ENCODE peak calls at places on chromosomes 6 and 20, in seven cellular contexts. Q, P, H, S, U, F and C are unnamed samples.

GRCh38 chr6:105545947-105546710 is 143.2 kb upstream of the PREP start:
- DNase-seq in H (no peak), Q (no peak), U (no peak), P (peak; percentile 89), F (no peak), S (no peak), C (no peak)

GRCh38 chr6:130189691-130190459 is 32.9 kb downstream of the SAMD3 start:
- DNase-seq in Q (no peak), U (no peak), S (no peak), P (no peak), H (no peak), F (no peak), C (no peak)

GRCh38 chr20:23507346-23507745 is 16.4 kb downstream of the CST8 start:
- DNase-seq in F (no peak), S (peak; percentile 66), P (no peak), U (no peak), H (no peak), Q (no peak), C (no peak)

GRCh38 chr6:88815491-88815890 is 147.9 kb downstream of the RNGTT start:
- DNase-seq in Q (no peak), U (no peak), H (no peak), F (no peak), P (no peak), S (no peak), C (no peak)

GRCh38 chr6:79706527-79706926 is 75.4 kb downstream of the SH3BGRL2 start:
- DNase-seq in F (no peak), H (no peak), S (no peak), U (no peak), P (no peak), Q (no peak), C (no peak)

GRCh38 chr20:63055575-63056235 is 48.9 kb upstream of the BHLHE23 start:
- DNase-seq in P (no peak), U (no peak), S (no peak), F (peak; percentile 7), Q (no peak), H (no peak), C (peak; percentile 78)

GRCh38 chr20:15902493-15902892 is 670.8 kb downstream of the KIF16B start:
- DNase-seq in Q (no peak), H (no peak), F (no peak), P (no peak), S (peak; percentile 64), U (no peak), C (no peak)

GRCh38 chr20:1266167-1266973 is at the start of gene SNPH:
- DNase-seq in H (peak; percentile 80), Q (peak; percentile 47), P (peak; percentile 83), S (peak; percentile 69), U (peak; percentile 63), F (peak; percentile 81), C (no peak)

GRCh38 chr6:169803291-169803811 is 51.9 kb downstream of the ERMARD start:
- DNase-seq in Q (no peak), H (no peak), U (no peak), P (no peak), F (no peak), S (no peak), C (no peak)

GRCh38 chr6:45658396-45658795 is 280.7 kb upstream of the SUPT3H start:
- DNase-seq in F (no peak), U (no peak), P (no peak), S (no peak), Q (no peak), H (no peak), C (no peak)

GRCh38 chr6:103105686-103106085 is 1712.2 kb downstream of the GRIK2 start:
- DNase-seq in H (no peak), S (peak; percentile 42), F (no peak), Q (no peak), P (no peak), U (no peak), C (no peak)

GRCh38 chr6:41370488-41371111 is 35.2 kb downstream of the NCR2 start:
- DNase-seq in S (peak; percentile 80), F (no peak), P (no peak), Q (no peak), H (no peak), U (no peak), C (no peak)

GRCh38 chr6:34132082-34132357 is 13.9 kb downstream of the GRM4 start:
- DNase-seq in P (no peak), S (peak; percentile 59), Q (no peak), F (no peak), U (no peak), H (no peak), C (no peak)

GRCh38 chr6:167828325-167828956 is 1.7 kb downstream of the AFDN start:
- DNase-seq in P (no peak), S (no peak), Q (no peak), H (no peak), U (no peak), F (no peak), C (no peak)

GRCh38 chr6:129647044-129647443 is 62.9 kb downstream of the ARHGAP18 start:
- DNase-seq in U (no peak), S (no peak), P (no peak), H (no peak), F (no peak), Q (no peak), C (no peak)

GRCh38 chr20:56925696-56926101 is 296.6 kb downstream of the TFAP2C start:
- DNase-seq in F (no peak), P (no peak), S (no peak), U (no peak), Q (no peak), H (no peak), C (no peak)

GRCh38 chr20:56926501-56926900 is 297.4 kb downstream of the TFAP2C start:
- DNase-seq in S (no peak), F (no peak), Q (no peak), H (no peak), P (no peak), U (no peak), C (no peak)

GRCh38 chr20:56922497-56922896 is 293.4 kb downstream of the TFAP2C start:
- DNase-seq in P (peak; percentile 18), S (no peak), H (no peak), Q (no peak), U (no peak), F (no peak), C (no peak)

GRCh38 chr20:56924316-56924975 is 295.3 kb downstream of the TFAP2C start:
- DNase-seq in S (peak; percentile 28), H (no peak), P (no peak), Q (no peak), U (no peak), F (no peak), C (no peak)

DNA sequence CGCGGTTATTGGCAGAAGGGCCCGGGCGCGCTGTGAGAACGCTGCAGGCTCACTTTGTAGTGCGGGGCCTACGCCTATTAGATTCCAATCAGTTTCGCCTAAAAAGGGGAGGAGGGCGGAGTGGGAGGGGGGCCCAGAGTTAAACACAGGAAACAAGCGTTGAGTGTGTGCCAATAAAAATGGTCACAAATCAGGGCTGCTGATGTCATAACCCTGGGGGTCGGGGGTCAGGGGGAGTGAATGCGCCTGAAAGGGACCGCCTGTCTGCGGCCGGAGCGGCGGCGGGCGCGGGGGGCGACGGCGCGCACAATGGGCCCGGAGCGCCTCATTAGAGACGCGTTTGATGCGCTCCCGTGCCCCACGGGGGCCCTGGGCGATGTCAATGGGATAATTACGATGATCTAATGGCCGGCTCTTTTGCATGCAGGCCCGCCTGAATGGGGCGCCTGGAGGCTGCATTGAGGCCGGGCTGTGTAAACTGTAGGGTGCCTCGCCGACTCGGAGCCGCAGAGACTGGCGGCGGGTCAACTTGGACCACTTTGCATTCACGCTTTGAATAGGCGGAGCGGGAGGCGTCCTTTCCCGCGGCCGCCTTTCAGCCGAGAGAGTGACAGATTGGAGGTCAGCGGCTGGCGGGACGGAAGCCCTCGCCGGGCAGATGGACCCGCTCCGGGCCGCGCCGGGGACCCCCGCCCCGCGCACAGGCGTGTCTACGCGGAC is 296.0 kb downstream of the TFAP2C start:
- DNase-seq in F (no peak), H (no peak), Q (no peak), U (no peak), P (peak; percentile 25), S (peak; percentile 93), C (no peak)
- H3K27me3 ChIP-seq in F (peaks cover 87% of the 10 kb centered on the region), H (peaks cover 10% of the 10 kb centered on the region), Q (no peaks in the 10 kb centered on the region), U (peaks cover 11% of the 10 kb centered on the region), P (peaks cover 96% of the 10 kb centered on the region), S (peaks cover 13% of the 10 kb centered on the region), C (peaks cover 65% of the 10 kb centered on the region)

GRCh38 chr20:36315545-36316351 is 9.6 kb downstream of the DLGAP4 start:
- DNase-seq in P (no peak), Q (no peak), H (no peak), S (no peak), U (no peak), F (no peak), C (peak; percentile 82)

GRCh38 chr20:36312724-36313441 is 6.7 kb downstream of the DLGAP4 start:
- DNase-seq in U (no peak), H (no peak), S (no peak), F (no peak), P (no peak), Q (no peak), C (peak; percentile 77)

GRCh38 chr20:36314734-36315544 is 8.8 kb downstream of the DLGAP4 start:
- DNase-seq in Q (no peak), U (no peak), H (no peak), S (peak; percentile 38), F (no peak), P (no peak), C (peak; percentile 79)

GRCh38 chr20:36313476-36313875 is 7.3 kb downstream of the DLGAP4 start:
- DNase-seq in P (no peak), Q (no peak), H (no peak), S (no peak), F (no peak), U (no peak), C (no peak)

DNA sequence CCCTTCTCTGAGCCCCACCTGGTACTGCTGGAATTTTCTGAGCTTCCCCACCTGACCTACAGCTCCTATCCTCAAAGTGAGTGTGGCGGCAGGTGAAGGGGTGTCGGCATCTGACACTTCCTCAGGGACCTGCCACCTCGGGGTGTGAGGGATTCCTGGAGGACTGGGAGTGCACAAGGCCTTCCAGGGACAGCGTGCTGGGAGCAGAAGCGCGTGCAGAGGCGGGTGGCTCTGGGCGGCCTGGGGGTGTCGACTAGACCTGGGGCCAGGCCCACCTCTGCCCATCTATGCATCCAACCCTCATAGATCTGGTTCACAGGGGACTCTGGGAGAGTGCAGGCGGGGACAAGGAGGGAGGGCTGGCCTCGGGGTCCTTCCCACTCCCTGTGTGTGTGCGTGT is 7.8 kb downstream of the DLGAP4 start:
- DNase-seq in S (no peak), U (no peak), F (no peak), Q (no peak), P (no peak), H (no peak), C (peak; percentile 78)
- H3K27me3 ChIP-seq in S (no peaks in the 10 kb centered on the region), U (peaks cover 5% of the 10 kb centered on the region), F (peaks cover 59% of the 10 kb centered on the region), Q (no peaks in the 10 kb centered on the region), P (peaks cover 87% of the 10 kb centered on the region), H (no peaks in the 10 kb centered on the region), C (peaks cover 21% of the 10 kb centered on the region)

DNA sequence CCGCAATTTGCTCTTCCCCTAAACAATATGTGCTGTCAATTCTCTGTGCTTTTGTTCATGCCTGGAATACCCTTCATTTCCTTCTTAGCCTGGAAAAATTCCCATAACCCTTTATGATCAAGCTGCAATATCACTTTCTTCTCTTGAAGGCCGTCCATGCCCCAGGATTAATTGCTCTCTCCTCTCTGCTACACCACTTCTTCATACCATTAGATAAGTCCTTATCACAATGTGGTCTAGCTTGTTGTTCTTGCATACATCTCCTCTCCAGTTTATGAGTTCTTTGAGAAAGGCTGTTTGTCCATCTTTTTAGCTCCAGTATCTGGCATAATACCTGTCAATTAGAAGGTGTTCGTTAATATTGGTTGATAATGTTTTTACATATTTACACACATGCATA is 111.2 kb upstream of the SAMD5 start:
- DNase-seq in F (no peak), H (no peak), P (no peak), S (no peak), Q (no peak), U (no peak), C (no peak)
- H3K27me3 ChIP-seq in F (no peaks in the 10 kb centered on the region), H (no peaks in the 10 kb centered on the region), P (no peaks in the 10 kb centered on the region), S (no peaks in the 10 kb centered on the region), Q (no peaks in the 10 kb centered on the region), U (no peaks in the 10 kb centered on the region), C (no peaks in the 10 kb centered on the region)

GRCh38 chr6:5088780-5089179 is 3.6 kb downstream of the PPP1R3G start:
- DNase-seq in Q (no peak), S (no peak), P (no peak), F (no peak), H (no peak), U (no peak), C (no peak)
- H3K27me3 ChIP-seq in Q (no peaks in the 10 kb centered on the region), S (peaks cover 27% of the 10 kb centered on the region), P (peaks cover 3% of the 10 kb centered on the region), F (no peaks in the 10 kb centered on the region), H (no peaks in the 10 kb centered on the region), U (peaks cover 7% of the 10 kb centered on the region), C (no peaks in the 10 kb centered on the region)